ENCODE peak calls at places on chromosomes 3 and 15, in five cellular contexts. One of them, this sample, is unnamed.

GRCh38 chr3:99967796-99968195 is 146.5 kb downstream of the FILIP1L start:
- DNase-seq in heart left ventricle: no peak
- DNase-seq in esophagus squamous epithelium: no peak
- DNase-seq in K562: no peak
- DNase-seq in gastrocnemius medialis: no peak
- DNase-seq in this sample: no peak

GRCh38 chr15:61480863-61481262 is 251.8 kb upstream of the RORA start:
- DNase-seq in heart left ventricle: no peak
- DNase-seq in esophagus squamous epithelium: no peak
- DNase-seq in K562: no peak
- DNase-seq in gastrocnemius medialis: no peak
- DNase-seq in this sample: no peak

GRCh38 chr15:88800026-88800425 is 3.2 kb upstream of the ACAN start:
- DNase-seq in heart left ventricle: no peak
- DNase-seq in esophagus squamous epithelium: no peak
- DNase-seq in K562: no peak
- DNase-seq in gastrocnemius medialis: no peak
- DNase-seq in this sample: no peak

GRCh38 chr3:166211451-166211850 is 374.2 kb upstream of the BCHE start:
- DNase-seq in heart left ventricle: no peak
- DNase-seq in esophagus squamous epithelium: no peak
- DNase-seq in K562: no peak
- DNase-seq in gastrocnemius medialis: no peak
- DNase-seq in this sample: no peak

GRCh38 chr3:97871788-97872187 is 50.0 kb downstream of the CRYBG3 start:
- DNase-seq in heart left ventricle: no peak
- DNase-seq in esophagus squamous epithelium: no peak
- DNase-seq in K562: no peak
- DNase-seq in gastrocnemius medialis: no peak
- DNase-seq in this sample: no peak

GRCh38 chr3:32045091-32045964 is 61.1 kb upstream of the GPD1L start:
- DNase-seq in heart left ventricle: peak
- DNase-seq in esophagus squamous epithelium: no peak
- DNase-seq in K562: peak
- DNase-seq in gastrocnemius medialis: peak
- DNase-seq in this sample: peak

GRCh38 chr3:138439646-138440045 is 5.2 kb downstream of the ESYT3 start:
- DNase-seq in heart left ventricle: no peak
- DNase-seq in esophagus squamous epithelium: no peak
- DNase-seq in K562: no peak
- DNase-seq in gastrocnemius medialis: no peak
- DNase-seq in this sample: no peak

GRCh38 chr15:77370580-77370979 is 49.3 kb downstream of the PEAK1 start:
- DNase-seq in heart left ventricle: no peak
- DNase-seq in esophagus squamous epithelium: no peak
- DNase-seq in K562: no peak
- DNase-seq in gastrocnemius medialis: no peak
- DNase-seq in this sample: no peak

GRCh38 chr3:186871403-186871924 is 29.0 kb downstream of the ADIPOQ start:
- DNase-seq in heart left ventricle: no peak
- DNase-seq in esophagus squamous epithelium: no peak
- DNase-seq in K562: no peak
- DNase-seq in gastrocnemius medialis: no peak
- DNase-seq in this sample: no peak

GRCh38 chr3:197027151-197027895 is 2.3 kb downstream of the MELTF start:
- DNase-seq in heart left ventricle: no peak
- DNase-seq in esophagus squamous epithelium: no peak
- DNase-seq in K562: no peak
- DNase-seq in gastrocnemius medialis: no peak
- DNase-seq in this sample: no peak

GRCh38 chr15:55003900-55004879 is 192.6 kb downstream of the RSL24D1 start:
- DNase-seq in heart left ventricle: peak
- DNase-seq in esophagus squamous epithelium: no peak
- DNase-seq in K562: no peak
- DNase-seq in gastrocnemius medialis: peak
- DNase-seq in this sample: no peak
- H3K4me3 ChIP-seq in heart left ventricle: no peak
- H3K4me3 ChIP-seq in esophagus squamous epithelium: no peak
- H3K4me3 ChIP-seq in K562: no peak
- H3K4me3 ChIP-seq in gastrocnemius medialis: no peak
- H3K4me3 ChIP-seq in this sample: no peak

GRCh38 chr3:150759947-150760346 is 3.0 kb downstream of the SIAH2 start:
- DNase-seq in heart left ventricle: no peak
- DNase-seq in esophagus squamous epithelium: no peak
- DNase-seq in K562: no peak
- DNase-seq in gastrocnemius medialis: no peak
- DNase-seq in this sample: no peak
- H3K27ac ChIP-seq in heart left ventricle: no peak
- H3K27ac ChIP-seq in esophagus squamous epithelium: peak
- H3K27ac ChIP-seq in K562: peak
- H3K27ac ChIP-seq in gastrocnemius medialis: peak
- H3K27ac ChIP-seq in this sample: peak

DNA sequence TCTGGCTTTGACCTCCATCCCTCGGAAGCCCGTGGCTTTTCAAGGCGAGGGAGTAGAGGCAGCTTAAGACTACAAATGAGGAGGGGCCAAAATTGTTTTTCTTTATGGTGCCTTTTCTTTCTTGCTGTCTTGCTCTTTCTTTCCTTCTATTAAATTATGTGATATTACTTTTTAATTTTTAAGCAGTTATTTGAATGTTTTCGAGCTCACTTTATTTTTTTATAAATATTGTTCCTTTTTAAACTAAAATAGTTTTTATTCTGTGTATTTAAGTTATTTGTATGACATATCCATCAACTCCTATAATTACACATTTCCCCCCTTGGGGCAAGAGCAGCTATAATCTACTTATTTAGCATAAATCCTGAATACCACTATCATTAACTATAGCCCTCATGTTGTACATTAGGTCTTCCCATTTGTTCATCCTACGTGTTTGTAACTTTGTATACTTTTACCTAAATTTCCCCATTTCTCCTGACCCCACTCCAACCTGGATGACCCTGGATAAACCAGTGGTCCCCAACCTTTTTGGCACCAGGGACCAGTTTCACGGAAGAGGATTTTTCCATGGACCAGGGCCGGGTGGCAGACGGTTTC is 622 bp upstream of the PLSCR1 start:
- DNase-seq in heart left ventricle: no peak
- DNase-seq in esophagus squamous epithelium: no peak
- DNase-seq in K562: no peak
- DNase-seq in gastrocnemius medialis: no peak
- DNase-seq in this sample: no peak
- TF ChIP-seq POLR2A in heart left ventricle: no peak
- TF ChIP-seq POLR2A in esophagus squamous epithelium: no peak
- TF ChIP-seq POLR2A in K562: no peak
- TF ChIP-seq POLR2A in gastrocnemius medialis: no peak
- TF ChIP-seq POLR2A in this sample: no peak

DNA sequence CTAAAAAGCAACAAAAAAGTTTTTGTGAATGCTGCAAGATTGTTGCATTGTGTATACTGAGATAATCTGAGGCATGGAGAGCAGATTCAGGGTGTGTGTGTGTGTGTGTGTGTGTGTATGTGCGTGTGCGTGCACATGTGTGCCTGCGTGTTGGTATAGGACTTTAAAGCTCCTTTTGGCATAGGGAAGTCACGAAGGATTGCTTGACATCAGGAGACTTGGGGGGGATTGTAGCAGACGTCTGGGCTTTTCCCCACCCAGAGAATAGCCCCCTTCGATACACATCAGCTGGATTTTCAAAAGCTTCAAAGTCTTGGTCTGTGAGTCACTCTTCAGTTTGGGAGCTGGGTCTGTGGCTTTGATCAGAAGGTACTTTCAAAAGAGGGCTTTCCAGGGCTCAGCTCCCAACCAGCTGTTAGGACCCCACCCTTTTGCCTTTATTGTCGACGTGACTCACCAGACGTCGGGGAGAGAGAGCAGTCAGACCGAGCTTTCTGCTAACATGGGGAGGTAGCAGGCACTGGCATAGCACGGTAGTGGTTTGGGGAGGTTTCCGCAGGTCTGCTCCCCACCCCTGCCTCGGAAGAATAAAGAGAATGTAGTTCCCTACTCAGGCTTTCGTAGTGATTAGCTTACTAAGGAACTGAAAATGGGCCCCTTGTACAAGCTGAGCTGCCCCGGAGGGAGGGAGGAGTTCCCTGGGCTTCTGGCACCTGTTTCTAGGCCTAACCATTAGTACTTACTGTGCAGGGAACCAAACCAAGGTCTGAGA is 4.7 kb downstream of the BHLHE40 start:
- DNase-seq in heart left ventricle: peak
- DNase-seq in esophagus squamous epithelium: peak
- DNase-seq in K562: peak
- DNase-seq in gastrocnemius medialis: peak
- DNase-seq in this sample: peak
- H3K4me3 ChIP-seq in heart left ventricle: peak
- H3K4me3 ChIP-seq in esophagus squamous epithelium: peak
- H3K4me3 ChIP-seq in K562: peak
- H3K4me3 ChIP-seq in gastrocnemius medialis: peak
- H3K4me3 ChIP-seq in this sample: no peak